ENCODE peak calls at places on chromosomes 7 and 10, in six cellular contexts. F is HepG2, G is spleen, E is esophagus muscularis mucosa, R is MM.1S, O is AG04450. W is an unnamed sample.

GRCh38 chr10:1206601-1207000 is 150.4 kb downstream of the WDR37 start:
- DNase-seq in R (no peak), G (peak), F (no peak), E (no peak), O (no peak), W (no peak)

GRCh38 chr7:27423290-27423689 is 180.7 kb downstream of the EVX1 start:
- DNase-seq in G (no peak), F (no peak), E (no peak), O (no peak), R (no peak), W (no peak)

GRCh38 chr10:106930751-106931150 is 233.8 kb downstream of the SORCS1 start:
- DNase-seq in F (no peak), G (no peak), O (no peak), E (no peak), R (no peak), W (no peak)

GRCh38 chr7:47622946-47623640 is 41.2 kb upstream of the TNS3 start:
- DNase-seq in O (peak), F (peak), G (no peak), E (no peak), R (no peak), W (no peak)

GRCh38 chr7:23273141-23273599 is 26.0 kb upstream of the MALSU1 start:
- DNase-seq in O (peak), R (peak), F (peak), G (peak), E (peak), W (peak)

GRCh38 chr7:41928781-41929180 is 225.9 kb upstream of the INHBA start:
- DNase-seq in O (no peak), R (no peak), G (no peak), E (peak), F (no peak), W (no peak)

GRCh38 chr7:115097175-115097671 is 175.3 kb downstream of the MDFIC start:
- DNase-seq in O (peak), E (no peak), G (no peak), R (no peak), F (peak), W (no peak)

GRCh38 chr7:19558527-19558926 is 150.3 kb downstream of the POLR1F start:
- DNase-seq in F (no peak), O (no peak), R (no peak), G (no peak), E (no peak), W (no peak)

GRCh38 chr10:104331208-104331838 is 6.9 kb downstream of the ITPRIP start:
- DNase-seq in R (no peak), G (peak), F (peak), O (no peak), E (no peak), W (no peak)

GRCh38 chr10:100624298-100624697 is 88.6 kb downstream of the HIF1AN start:
- DNase-seq in G (peak), O (no peak), E (no peak), F (no peak), R (no peak), W (no peak)

GRCh38 chr7:153858335-153858734 is 193.9 kb upstream of the DPP6 start:
- DNase-seq in F (no peak), E (no peak), R (no peak), O (no peak), G (no peak), W (no peak)

GRCh38 chr10:124722812-124723783 is 21.1 kb downstream of the FAM53B start:
- DNase-seq in F (no peak), E (no peak), R (peak), O (no peak), G (peak), W (no peak)

GRCh38 chr7:126411821-126412383 is 840.8 kb downstream of the GRM8 start:
- DNase-seq in F (no peak), G (no peak), R (peak), O (no peak), E (no peak), W (no peak)

GRCh38 chr10:49367600-49367999 is 28.3 kb downstream of the DRGX start:
- DNase-seq in R (no peak), E (no peak), G (no peak), O (no peak), F (peak), W (no peak)

GRCh38 chr7:6636741-6637543 is at the start of gene ZNF316:
- DNase-seq in O (no peak), F (no peak), E (no peak), R (peak), G (peak), W (peak)

GRCh38 chr10:58555170-58555929 is 42.7 kb downstream of the BICC1 start:
- DNase-seq in R (no peak), F (peak), G (no peak), O (no peak), E (no peak), W (no peak)

GRCh38 chr10:26486985-26487850 is 49.1 kb downstream of the APBB1IP start:
- DNase-seq in F (peak), R (no peak), E (no peak), O (peak), G (no peak), W (no peak)

GRCh38 chr10:24616536-24616935 is 107.2 kb downstream of the ARHGAP21 start:
- DNase-seq in E (no peak), O (no peak), G (no peak), R (no peak), F (no peak), W (no peak)

GRCh38 chr7:117012284-117013174 is 59.2 kb downstream of the ST7 start:
- DNase-seq in F (peak), G (no peak), E (no peak), R (peak), O (no peak), W (no peak)

GRCh38 chr7:90713628-90714027 is 117.5 kb downstream of the CDK14 start:
- DNase-seq in G (no peak), R (no peak), O (no peak), E (no peak), F (no peak), W (no peak)

GRCh38 chr10:5502903-5503835 is 3.8 kb upstream of the CALML5 start:
- DNase-seq in G (no peak), R (no peak), E (no peak), F (no peak), O (no peak), W (no peak)

GRCh38 chr7:80181411-80181810 is 46.8 kb downstream of the GNAI1 start:
- DNase-seq in O (no peak), E (no peak), F (no peak), G (no peak), R (no peak), W (no peak)

GRCh38 chr7:152512711-152513110 is 76.9 kb upstream of the KMT2C start:
- DNase-seq in G (no peak), O (no peak), F (no peak), R (peak), E (no peak), W (no peak)

GRCh38 chr7:1679326-1679965 is 9.4 kb downstream of the ELFN1 start:
- DNase-seq in E (no peak), F (no peak), O (no peak), R (no peak), G (no peak), W (no peak)

GRCh38 chr7:131648491-131648890 is 92.1 kb upstream of the PODXL start:
- DNase-seq in O (no peak), E (no peak), G (peak), F (no peak), R (no peak), W (no peak)

GRCh38 chr10:62374862-62375710 is 917 bp downstream of the ZNF365 start:
- DNase-seq in R (no peak), O (no peak), G (no peak), F (no peak), E (no peak), W (no peak)

GRCh38 chr7:20307119-20307518 is 23.6 kb upstream of the ITGB8 start:
- DNase-seq in F (no peak), E (no peak), G (no peak), O (no peak), R (peak), W (no peak)

GRCh38 chr10:17025444-17026295 is 103.9 kb downstream of the CUBN start:
- DNase-seq in R (no peak), E (peak), G (no peak), O (peak), F (peak), W (no peak)

GRCh38 chr10:76491216-76491615 is 1059.8 kb downstream of the LRMDA start:
- DNase-seq in F (no peak), O (no peak), G (no peak), E (no peak), R (no peak), W (no peak)

GRCh38 chr7:5831196-5831595 is 49.4 kb upstream of the OCM start:
- DNase-seq in O (no peak), G (no peak), E (no peak), F (no peak), R (no peak), W (no peak)

GRCh38 chr7:76356823-76357222 is 2.0 kb downstream of the YWHAG start:
- DNase-seq in G (no peak), F (no peak), E (no peak), R (no peak), O (no peak), W (no peak)

GRCh38 chr7:87398441-87398840 is 53.0 kb downstream of the CROT start:
- DNase-seq in E (no peak), G (no peak), F (no peak), O (peak), R (no peak), W (no peak)

GRCh38 chr10:56805022-56805421 is 444.0 kb upstream of the ZWINT start:
- DNase-seq in G (no peak), F (no peak), R (no peak), O (no peak), E (no peak), W (no peak)

GRCh38 chr7:130445008-130445407 is 4.2 kb upstream of the CEP41 start:
- DNase-seq in E (no peak), F (peak), R (no peak), G (no peak), O (no peak), W (no peak)

GRCh38 chr7:3439333-3440030 is 138.4 kb downstream of the SDK1 start:
- DNase-seq in R (no peak), E (no peak), F (no peak), O (peak), G (no peak), W (no peak)

GRCh38 chr7:15686209-15686956 is at the start of gene MEOX2:
- DNase-seq in O (no peak), G (no peak), R (no peak), F (no peak), E (peak), W (no peak)

GRCh38 chr7:153641202-153641601 is 411.0 kb upstream of the DPP6 start:
- DNase-seq in E (no peak), O (no peak), G (no peak), F (no peak), R (no peak), W (no peak)

GRCh38 chr7:92633211-92633906 is 43.2 kb upstream of the FAM133B start:
- DNase-seq in G (no peak), R (peak), F (peak), E (no peak), O (peak), W (no peak)
- H3K27ac ChIP-seq in G (peak), R (peak), F (no peak), E (peak), O (peak), W (peak)

DNA sequence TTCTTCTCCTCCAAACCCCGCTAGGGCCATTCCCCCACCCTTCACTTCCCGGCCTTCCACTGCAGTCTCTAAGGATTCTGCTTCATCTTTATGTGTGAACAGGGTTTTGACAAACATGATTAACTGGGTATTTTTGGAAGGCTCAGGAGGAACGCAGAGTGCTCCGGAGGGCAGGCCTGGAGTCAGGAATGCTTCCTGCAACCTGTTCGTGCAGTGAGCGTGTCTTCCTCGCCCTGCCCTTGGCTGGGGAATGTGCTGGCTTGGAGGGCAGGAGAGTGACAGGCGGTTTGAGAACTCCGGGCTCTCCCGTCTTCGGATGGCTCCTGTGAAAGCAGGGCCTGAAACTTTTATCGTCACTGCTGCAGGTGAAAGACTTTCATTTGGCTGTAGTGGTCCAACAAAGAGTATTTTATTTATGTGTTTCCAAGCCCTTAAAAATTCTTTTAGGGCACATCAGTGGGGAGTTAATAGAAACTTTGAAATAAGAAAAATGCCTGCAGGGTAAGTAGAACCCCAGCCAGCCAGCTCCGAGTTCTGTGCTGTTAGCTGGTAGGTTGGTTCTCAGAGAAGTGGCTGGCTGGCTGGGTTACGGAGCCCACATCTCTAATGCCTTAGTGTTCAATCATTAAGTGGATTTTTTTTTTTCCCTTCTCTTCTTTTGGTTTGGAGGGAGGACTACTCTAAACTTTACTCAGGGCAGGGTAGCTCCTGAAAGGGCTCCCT is 51.0 kb downstream of the TCF7L2 start:
- DNase-seq in O (no peak), E (no peak), G (no peak), R (no peak), F (no peak), W (no peak)
- H3K27ac ChIP-seq in O (no peak), E (peak), G (no peak), R (no peak), F (no peak), W (peak)

GRCh38 chr10:22438714-22439113 is 93.4 kb downstream of the SPAG6 start:
- DNase-seq in F (no peak), G (no peak), O (no peak), E (peak), R (no peak), W (no peak)
- H3K27ac ChIP-seq in F (no peak), G (peak), O (no peak), E (peak), R (no peak), W (peak)

GRCh38 chr7:128108641-128109423 is 77.6 kb upstream of the LRRC4 start:
- DNase-seq in F (no peak), E (no peak), O (no peak), R (peak), G (peak), W (no peak)
- H3K27ac ChIP-seq in F (no peak), E (no peak), O (no peak), R (peak), G (peak), W (no peak)

GRCh38 chr7:52184006-52184703 is 851.3 kb upstream of the POM121L12 start:
- DNase-seq in G (no peak), R (no peak), O (no peak), E (no peak), F (no peak), W (no peak)

DNA sequence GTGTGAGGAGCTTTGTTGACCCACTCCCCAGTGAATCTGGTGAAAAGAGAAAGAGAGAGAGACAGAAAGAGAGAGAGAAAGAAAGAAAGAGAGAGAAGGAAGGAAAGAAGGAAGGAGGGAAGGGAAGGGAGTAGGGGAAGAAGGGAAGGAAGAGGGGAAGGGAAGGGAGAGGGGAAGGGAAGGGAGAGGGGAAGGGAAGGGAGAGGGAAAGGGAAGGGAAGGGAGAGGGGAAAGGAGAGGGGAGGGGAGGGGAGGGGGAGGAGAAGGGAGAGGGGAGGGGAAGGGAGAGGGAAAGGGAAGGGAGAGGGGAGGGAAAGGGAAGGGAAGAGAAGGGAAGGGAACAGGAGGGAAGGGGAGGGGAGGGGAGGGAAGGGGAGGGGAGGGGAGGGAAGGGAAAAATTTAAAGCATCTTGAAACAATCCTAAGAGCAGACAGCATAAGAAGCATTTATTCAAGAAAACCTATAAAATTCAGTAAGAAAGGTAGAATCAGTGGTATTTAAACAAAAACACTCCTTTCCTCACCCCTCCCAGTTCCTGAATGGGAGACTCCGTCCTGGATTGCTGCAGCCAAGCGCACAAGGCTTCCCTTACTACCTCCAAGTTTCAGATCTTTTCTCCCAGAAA is 846.2 kb upstream of the POM121L12 start:
- DNase-seq in O (no peak), G (no peak), R (no peak), F (no peak), E (no peak), W (no peak)
- H3K27ac ChIP-seq in O (no peak), G (no peak), R (no peak), F (no peak), E (no peak), W (no peak)

GRCh38 chr7:157528785-157529341 is 192.1 kb downstream of the DNAJB6 start:
- DNase-seq in E (no peak), R (no peak), G (peak), O (no peak), F (no peak), W (no peak)
- H3K27ac ChIP-seq in E (no peak), R (no peak), G (no peak), O (no peak), F (no peak), W (no peak)

GRCh38 chr7:98136423-98136822 is 29.8 kb downstream of the LMTK2 start:
- DNase-seq in R (no peak), O (no peak), G (no peak), F (peak), E (no peak), W (no peak)

GRCh38 chr7:98135984-98136383 is 29.3 kb downstream of the LMTK2 start:
- DNase-seq in O (no peak), E (no peak), R (no peak), G (no peak), F (no peak), W (no peak)

GRCh38 chr7:98133181-98133580 is 26.5 kb downstream of the LMTK2 start:
- DNase-seq in E (no peak), O (no peak), R (peak), F (no peak), G (no peak), W (no peak)

GRCh38 chr7:98133621-98134266 is 27.1 kb downstream of the LMTK2 start:
- DNase-seq in G (no peak), E (no peak), F (peak), R (no peak), O (no peak), W (no peak)

DNA sequence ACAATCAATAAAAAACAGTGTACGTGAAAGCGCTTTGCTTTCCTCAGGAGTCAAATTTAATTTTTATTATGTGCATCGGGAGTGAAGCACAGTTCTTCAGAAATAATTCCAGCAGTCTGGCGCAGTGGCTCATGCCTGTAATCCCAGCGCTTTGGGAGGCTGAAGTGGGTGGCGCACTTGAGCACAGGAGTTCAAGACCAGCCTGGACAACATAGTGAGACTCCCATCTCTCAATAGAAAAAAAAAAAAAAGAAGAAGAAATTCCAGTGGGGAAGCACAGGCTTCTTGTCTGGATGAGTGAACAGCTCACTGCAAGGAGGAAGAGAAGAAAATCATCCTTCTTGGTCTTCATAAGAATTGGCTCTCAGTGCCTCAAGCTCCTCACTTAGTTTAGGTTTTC is 27.8 kb downstream of the LMTK2 start:
- DNase-seq in G (no peak), F (no peak), E (no peak), O (no peak), R (no peak), W (no peak)
- H3K27ac ChIP-seq in G (peak), F (peak), E (no peak), O (no peak), R (no peak), W (no peak)

GRCh38 chr10:77971804-77972144 is 45.2 kb upstream of the DLG5 start:
- DNase-seq in G (peak), R (no peak), E (no peak), O (no peak), F (no peak), W (no peak)
- H3K27ac ChIP-seq in G (no peak), R (no peak), E (peak), O (peak), F (peak), W (no peak)

W was measured in substantia nigra.